ENCODE peak calls at places on chromosomes 7 and 10, in five cellular contexts. I is epithelial cell of esophagus, T is astrocyte of the spinal cord, L is cardiac fibroblast, A is BJ. Q is an unnamed sample.

GRCh38 chr7:111954474-111955311 is 251.5 kb downstream of the DOCK4 start:
- DNase-seq in L (no peak), T (no peak), A (no peak), I (no peak), Q (no peak)

GRCh38 chr10:51960494-51960895 is 261.1 kb upstream of the CSTF2T start:
- DNase-seq in L (peak; percentile 80), T (peak; percentile 59), A (peak; percentile 30), I (peak; percentile 55), Q (no peak)

GRCh38 chr7:34211003-34211402 is 305.7 kb downstream of the BMPER start:
- DNase-seq in A (no peak), I (no peak), T (no peak), L (no peak), Q (no peak)

GRCh38 chr10:119896937-119897336 is 4.4 kb downstream of the SEC23IP start:
- DNase-seq in A (no peak), T (no peak), I (peak; percentile 30), L (peak; percentile 65), Q (peak; percentile 62)

GRCh38 chr10:79145174-79145483 is 76.4 kb downstream of the ZMIZ1 start:
- DNase-seq in A (no peak), T (no peak), I (no peak), L (no peak), Q (no peak)

GRCh38 chr10:29618341-29619171 is 16.2 kb downstream of the SVIL start:
- DNase-seq in T (no peak), L (peak; percentile 41), I (peak; percentile 64), A (no peak), Q (no peak)

GRCh38 chr10:111079781-111080180 is 3.0 kb downstream of the ADRA2A start:
- DNase-seq in A (no peak), T (no peak), L (no peak), I (no peak), Q (peak; percentile 52)

GRCh38 chr10:94288361-94289116 is 74.2 kb downstream of the NOC3L start:
- DNase-seq in I (no peak), L (no peak), A (no peak), T (no peak), Q (no peak)

GRCh38 chr10:70974351-70974901 is 86.1 kb upstream of the PCBD1 start:
- DNase-seq in T (no peak), L (no peak), A (no peak), I (peak; percentile 48), Q (no peak)

GRCh38 chr10:86461963-86462804 is 59.4 kb downstream of the WAPL start:
- DNase-seq in L (no peak), I (no peak), A (no peak), T (no peak), Q (no peak)

GRCh38 chr7:24279512-24279911 is 4.5 kb upstream of the NPY start:
- DNase-seq in A (no peak), T (no peak), I (no peak), L (no peak), Q (no peak)

GRCh38 chr7:99504603-99505323 is at the start of gene ZKSCAN5:
- DNase-seq in I (peak; percentile 98), A (peak; percentile 79), T (peak; percentile 99), L (peak; percentile 98), Q (peak; percentile 98)

GRCh38 chr7:134789967-134790685 is 10.7 kb downstream of the CALD1 start:
- DNase-seq in L (peak; percentile 95), A (no peak), I (no peak), T (peak; percentile 67), Q (no peak)

GRCh38 chr7:134788191-134788590 is 8.8 kb downstream of the CALD1 start:
- DNase-seq in T (peak; percentile 5), I (no peak), A (no peak), L (no peak), Q (no peak)

GRCh38 chr7:134787064-134787463 is 7.6 kb downstream of the CALD1 start:
- DNase-seq in L (peak; percentile 75), I (no peak), T (peak; percentile 22), A (no peak), Q (no peak)

GRCh38 chr7:134785842-134786241 is 6.4 kb downstream of the CALD1 start:
- DNase-seq in A (no peak), L (no peak), I (no peak), T (peak; percentile 29), Q (no peak)

DNA sequence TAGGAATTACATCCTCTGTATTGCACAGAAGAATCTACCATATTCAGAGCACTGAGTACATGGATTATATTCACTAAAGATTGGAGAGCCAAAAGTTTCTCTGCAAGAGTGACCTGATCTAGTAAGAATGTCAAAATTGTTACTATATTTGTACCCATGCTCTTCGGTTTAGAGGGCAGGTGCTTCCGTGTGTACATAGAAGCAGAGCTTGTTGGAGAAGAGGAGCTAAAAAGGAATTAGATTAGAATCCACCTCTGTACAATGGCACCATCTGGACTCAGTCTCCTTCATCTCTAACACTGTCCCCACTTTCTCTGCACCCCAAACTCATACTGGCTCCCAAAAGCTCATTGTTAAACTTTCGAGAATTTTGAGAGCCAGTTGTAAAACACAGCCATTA is 8.3 kb downstream of the CALD1 start:
- DNase-seq in A (no peak), T (peak; percentile 18), I (no peak), L (no peak), Q (no peak)
- H3K4me3 ChIP-seq in A (no peak overlapping the region), T (no peak overlapping the region), I (no peak overlapping the region), L (no peak overlapping the region), Q (no peak overlapping the region)

GRCh38 chr7:44275829-44276570 is 49.4 kb downstream of the CAMK2B start:
- DNase-seq in L (peak; percentile 28), A (no peak), I (no peak), T (no peak), Q (no peak)
- H3K4me3 ChIP-seq in L (no peak overlapping the region), A (no peak overlapping the region), I (no peak overlapping the region), T (no peak overlapping the region), Q (no peak overlapping the region)

DNA sequence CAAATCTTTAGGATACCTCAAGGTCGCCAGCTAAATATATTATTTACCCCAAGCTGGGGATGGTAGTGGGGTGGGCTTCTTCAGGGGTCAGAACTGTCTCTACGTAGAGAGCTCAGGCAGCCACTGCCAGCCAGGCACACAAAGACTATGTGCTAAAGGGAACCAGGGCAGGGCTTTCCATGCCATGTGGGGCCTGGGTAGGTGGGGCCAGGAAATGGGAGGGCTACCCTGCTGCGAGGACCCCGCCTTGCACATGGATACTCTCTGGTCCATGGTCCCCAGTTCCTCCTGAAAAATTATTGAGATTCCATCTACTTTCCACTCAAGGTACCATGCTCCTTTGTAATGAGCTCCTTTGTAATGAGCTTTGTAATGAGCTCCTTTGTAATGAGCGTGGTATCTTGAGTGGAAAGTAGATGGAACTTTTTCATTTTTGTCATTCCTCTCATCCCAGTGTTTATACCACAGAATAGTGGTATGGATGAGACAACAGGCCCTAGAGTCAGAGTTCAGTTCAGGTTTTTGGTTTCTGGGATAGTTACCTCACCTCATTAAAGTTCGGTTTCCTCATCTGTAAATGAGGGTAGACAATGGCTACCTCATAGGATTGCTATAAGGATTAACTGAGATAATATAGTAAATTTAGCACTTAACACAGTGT is 5.8 kb downstream of the SYNPO2L start:
- DNase-seq in L (no peak), A (peak; percentile 12), T (no peak), I (no peak), Q (no peak)
- H3K4me3 ChIP-seq in L (no peak overlapping the region), A (no peak overlapping the region), T (no peak overlapping the region), I (no peak overlapping the region), Q (no peak overlapping the region)

GRCh38 chr7:93923291-93923690 is 1.8 kb downstream of the GNG11 start:
- DNase-seq in A (no peak), L (peak; percentile 56), I (no peak), T (peak; percentile 29), Q (no peak)

GRCh38 chr7:93920496-93921189 is 892 bp upstream of the GNG11 start:
- DNase-seq in T (peak; percentile 33), A (no peak), L (peak; percentile 36), I (no peak), Q (no peak)

GRCh38 chr7:93923946-93924345 is 2.4 kb downstream of the GNG11 start:
- DNase-seq in L (no peak), A (no peak), I (no peak), T (no peak), Q (no peak)

GRCh38 chr7:93921190-93921585 is 347 bp upstream of the GNG11 start:
- DNase-seq in T (no peak), L (no peak), I (no peak), A (no peak), Q (no peak)

DNA sequence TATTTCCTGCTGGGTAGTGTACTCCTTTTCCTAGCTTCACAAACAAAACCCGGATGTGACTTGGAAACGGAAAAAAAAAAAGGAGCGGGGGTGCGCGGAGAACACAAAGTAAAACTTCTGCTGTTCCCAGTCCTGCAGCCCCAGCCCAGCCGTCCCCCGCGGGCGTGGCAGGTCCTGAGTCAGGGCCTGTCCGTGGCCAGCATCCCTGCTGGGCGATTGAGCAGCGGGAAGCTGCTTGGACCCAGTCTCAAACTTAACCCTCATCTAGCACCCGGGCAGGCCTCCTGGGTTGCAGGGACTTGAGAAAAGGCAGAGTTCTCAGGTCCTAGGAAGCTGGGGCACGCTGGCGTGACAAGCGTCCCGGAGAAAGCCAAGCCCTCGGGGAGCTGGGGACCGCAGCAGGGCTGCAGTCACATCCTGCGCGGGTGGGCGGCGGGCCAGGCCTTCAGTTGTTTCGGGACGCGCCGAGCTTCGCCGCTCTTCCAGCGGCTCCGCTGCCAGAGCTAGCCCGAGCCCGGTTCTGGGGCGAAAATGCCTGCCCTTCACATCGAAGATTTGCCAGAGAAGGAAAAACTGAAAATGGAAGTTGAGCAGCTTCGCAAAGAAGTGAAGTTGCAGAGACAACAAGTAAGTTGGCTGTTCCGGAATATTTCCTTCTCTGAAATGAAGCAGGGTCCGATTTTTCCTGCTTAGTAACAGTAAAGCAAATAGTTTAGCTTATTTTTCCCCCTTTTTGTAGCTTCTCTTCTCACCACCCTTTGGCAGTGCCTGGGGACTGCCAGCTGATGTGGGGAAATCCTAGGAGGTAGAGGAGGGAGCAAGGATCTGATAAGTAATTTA is at the start of gene GNG11:
- DNase-seq in T (peak; percentile 85), I (peak; percentile 37), L (peak; percentile 90), A (no peak), Q (no peak)
- H3K4me3 ChIP-seq in T (peak within 1 kb of the TSS; percentile 57), I (peak within 1 kb of the TSS; percentile 51), L (peak within 1 kb of the TSS; percentile 80), A (peak within 1 kb of the TSS; percentile 65), Q (peak within 1 kb of the TSS; percentile 69)

GRCh38 chr10:130026670-130027456 is 62.8 kb upstream of the EBF3 start:
- DNase-seq in L (no peak), I (no peak), A (no peak), T (no peak), Q (no peak)

GRCh38 chr10:130027716-130028464 is 63.8 kb upstream of the EBF3 start:
- DNase-seq in A (no peak), I (no peak), L (no peak), T (no peak), Q (no peak)

GRCh38 chr10:130025811-130026510 is 61.9 kb upstream of the EBF3 start:
- DNase-seq in L (no peak), A (no peak), I (no peak), T (no peak), Q (no peak)

GRCh38 chr10:130028465-130028819 is 64.4 kb upstream of the EBF3 start:
- DNase-seq in L (no peak), I (no peak), A (no peak), T (no peak), Q (no peak)

DNA sequence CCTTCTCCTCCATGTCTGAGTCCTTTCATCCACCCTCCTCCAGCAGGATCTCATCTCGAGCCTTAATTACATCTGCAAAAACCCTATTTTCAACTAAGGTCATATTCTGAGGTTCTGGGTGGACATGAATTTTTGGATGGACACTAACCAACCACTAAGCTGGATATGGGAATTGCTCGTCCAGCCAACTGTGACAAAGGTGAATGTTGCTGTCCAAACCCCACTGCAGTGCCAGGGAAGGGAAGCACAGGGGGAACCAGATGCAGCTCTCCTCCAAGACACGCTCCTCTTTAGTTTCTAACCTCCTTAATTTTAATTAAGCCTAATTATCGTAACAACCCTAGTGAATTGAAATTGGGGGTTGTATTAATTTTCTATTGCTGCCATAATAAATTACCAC is 65.1 kb upstream of the EBF3 start:
- DNase-seq in L (no peak), I (no peak), A (no peak), T (no peak), Q (no peak)
- H3K4me3 ChIP-seq in L (no peak overlapping the region), I (no peak overlapping the region), A (no peak overlapping the region), T (no peak overlapping the region), Q (no peak overlapping the region)

Q was measured in vagina.